ENCODE peak calls at places on chromosomes 5 and 9, in six cellular contexts. L is GM03348, D is putamen, B is sigmoid colon, K is EL, H is hippocampal formation. A is an unnamed sample.

GRCh38 chr5:134289509-134290113 is 63.7 kb upstream of the PPP2CA start:
- DNase-seq in H (peak), D (peak), B (peak), L (peak), K (peak), A (peak)

GRCh38 chr9:92648447-92649406 is 21.2 kb downstream of the IPPK start:
- DNase-seq in K (no peak), H (no peak), L (no peak), D (no peak), B (no peak), A (peak)

GRCh38 chr5:43190755-43191603 is 1.0 kb upstream of the NIM1K start:
- DNase-seq in D (no peak), B (no peak), K (peak), H (no peak), L (peak), A (peak)

GRCh38 chr5:94788527-94788926 is 170.1 kb downstream of the SLF1 start:
- DNase-seq in H (no peak), K (no peak), B (no peak), D (no peak), L (no peak), A (no peak)

GRCh38 chr5:10630126-10630525 is 66.3 kb downstream of the ANKRD33B start:
- DNase-seq in L (no peak), B (peak), K (peak), H (no peak), D (no peak), A (no peak)

GRCh38 chr5:125148706-125149105 is 402.3 kb upstream of the ZNF608 start:
- DNase-seq in K (no peak), D (no peak), H (no peak), B (no peak), L (no peak), A (no peak)

GRCh38 chr5:56757077-56757476 is 58.3 kb upstream of the MAP3K1 start:
- DNase-seq in B (no peak), H (no peak), D (no peak), K (peak), L (no peak), A (no peak)

GRCh38 chr5:135486679-135487395 is 34.7 kb upstream of the TIFAB start:
- DNase-seq in K (no peak), D (no peak), H (no peak), L (no peak), B (no peak), A (no peak)